ENCODE peak calls at places on chromosomes 2 and 18, in four cellular contexts. B is hepatocyte, K is globus pallidus, M is fibroblast of pulmonary artery. H is an unnamed sample.

GRCh38 chr2:201931475-201931874 is 102.2 kb upstream of the FZD7 start:
- DNase-seq in K (no peak), M (no peak), B (no peak), H (no peak)

GRCh38 chr2:163553601-163554000 is 182.2 kb downstream of the FIGN start:
- DNase-seq in B (no peak), K (no peak), M (peak; percentile 20), H (no peak)

GRCh38 chr18:74092922-74093321 is 54.7 kb downstream of the FBXO15 start:
- DNase-seq in K (no peak), B (no peak), M (no peak), H (no peak)

GRCh38 chr2:102138331-102138730 is 4.2 kb upstream of the IL1R1 start:
- DNase-seq in K (no peak), M (no peak), B (no peak), H (no peak)

GRCh38 chr2:218224206-218224605 is 7.2 kb downstream of the ARPC2 start:
- DNase-seq in B (no peak), M (no peak), K (no peak), H (no peak)

GRCh38 chr2:238157506-238158017 is 1.2 kb upstream of the ERFE start:
- DNase-seq in M (no peak), K (no peak), B (no peak), H (no peak)

GRCh38 chr2:176455865-176456291 is 186.6 kb downstream of the MTX2 start:
- DNase-seq in K (no peak), B (peak; percentile 33), M (peak; percentile 88), H (peak; percentile 71)

GRCh38 chr2:158968396-158969161 is at the start of gene TANC1:
- DNase-seq in M (peak; percentile 92), K (peak; percentile 93), B (peak; percentile 97), H (peak; percentile 94)

GRCh38 chr2:216195565-216195978 is 86.4 kb downstream of the XRCC5 start:
- DNase-seq in B (no peak), K (no peak), M (peak; percentile 80), H (no peak)

GRCh38 chr2:18830962-18831361 is 241.6 kb upstream of the NT5C1B start:
- DNase-seq in M (no peak), B (peak; percentile 26), K (no peak), H (no peak)

GRCh38 chr2:56047136-56047535 is 123.6 kb upstream of the EFEMP1 start:
- DNase-seq in M (no peak), K (no peak), B (no peak), H (no peak)

GRCh38 chr2:201175971-201176570 is 6.9 kb upstream of the CASP10 start:
- DNase-seq in M (no peak), K (no peak), B (no peak), H (no peak)

GRCh38 chr2:172701250-172701649 is 34.4 kb upstream of the RAPGEF4 start:
- DNase-seq in B (no peak), K (no peak), M (peak; percentile 43), H (no peak)

GRCh38 chr2:229387815-229388214 is 116.7 kb upstream of the PID1 start:
- DNase-seq in M (peak; percentile 42), K (peak; percentile 35), B (no peak), H (no peak)

GRCh38 chr18:68428026-68428425 is 286.9 kb downstream of the TMX3 start:
- DNase-seq in M (peak; percentile 59), B (peak; percentile 17), K (no peak), H (no peak)

GRCh38 chr2:100017633-100018032 is 124.8 kb downstream of the AFF3 start:
- DNase-seq in K (no peak), B (no peak), M (peak; percentile 24), H (no peak)

GRCh38 chr2:45390433-45390832 is 220.6 kb downstream of the SRBD1 start:
- DNase-seq in M (no peak), K (no peak), B (no peak), H (no peak)

GRCh38 chr2:151729416-151729811 is 4.9 kb downstream of the NEB start:
- DNase-seq in M (no peak), B (no peak), K (no peak), H (no peak)

GRCh38 chr2:191983186-191983585 is 136.3 kb upstream of the CAVIN2 start:
- DNase-seq in B (no peak), K (no peak), M (no peak), H (no peak)

GRCh38 chr18:39555511-39555910 is 1989.9 kb upstream of the CELF4 start:
- DNase-seq in B (no peak), M (peak; percentile 6), K (no peak), H (no peak)

GRCh38 chr2:51039581-51039980 is 7.6 kb upstream of the NRXN1 start:
- DNase-seq in K (no peak), M (no peak), B (no peak), H (no peak)

GRCh38 chr2:219634951-219635751 is 7.7 kb downstream of the SLC4A3 start:
- DNase-seq in B (no peak), K (no peak), M (no peak), H (no peak)

GRCh38 chr2:43269074-43269572 is 42.7 kb upstream of the ZFP36L2 start:
- DNase-seq in M (peak; percentile 97), B (peak; percentile 74), K (no peak), H (peak; percentile 91)

GRCh38 chr2:20436716-20437470 is 10.0 kb upstream of the RHOB start:
- DNase-seq in K (no peak), M (no peak), B (no peak), H (peak; percentile 4)

GRCh38 chr2:151973013-151973900 is 125.6 kb downstream of the CACNB4 start:
- DNase-seq in M (no peak), K (peak; percentile 77), B (no peak), H (no peak)

GRCh38 chr2:132037527-132038178 is 124.1 kb downstream of the ANKRD30BL start:
- DNase-seq in B (peak; percentile 35), K (no peak), M (no peak), H (no peak)

GRCh38 chr2:216006164-216006663 is 7.1 kb downstream of the MREG start:
- DNase-seq in B (no peak), M (peak; percentile 61), K (no peak), H (peak; percentile 31)

GRCh38 chr2:241659150-241659739 is 21.8 kb downstream of the ATG4B start:
- DNase-seq in M (peak; percentile 87), K (peak; percentile 69), B (peak; percentile 74), H (peak; percentile 59)

GRCh38 chr2:68653538-68653982 is 10.2 kb downstream of the PROKR1 start:
- DNase-seq in B (peak; percentile 17), K (no peak), M (peak; percentile 95), H (no peak)

GRCh38 chr2:75559633-75560021 is 1.1 kb downstream of the EVA1A start:
- DNase-seq in K (no peak), M (no peak), B (no peak), H (no peak)

GRCh38 chr18:63887424-63887823 is at the start of gene SERPINB2:
- DNase-seq in K (no peak), M (peak; percentile 22), B (no peak), H (no peak)

GRCh38 chr2:43133708-43134570 is 92.5 kb downstream of the ZFP36L2 start:
- DNase-seq in B (no peak), M (no peak), K (peak; percentile 75), H (no peak)

GRCh38 chr2:120886967-120887672 is 151.5 kb downstream of the GLI2 start:
- DNase-seq in K (no peak), B (no peak), M (no peak), H (no peak)

GRCh38 chr2:200585730-200586643 is at the start of gene AOX1:
- DNase-seq in B (peak; percentile 73), M (peak; percentile 64), K (peak; percentile 30), H (peak; percentile 74)

GRCh38 chr2:216289470-216289869 is 82.8 kb downstream of the MARCHF4 start:
- DNase-seq in K (no peak), M (no peak), B (peak; percentile 27), H (no peak)

GRCh38 chr2:217491271-217491670 is 511.5 kb downstream of the TNS1 start:
- DNase-seq in M (peak; percentile 4), K (no peak), B (peak; percentile 23), H (no peak)

GRCh38 chr2:32264422-32265149 is at the start of gene NLRC4:
- DNase-seq in K (peak; percentile 50), M (no peak), B (no peak), H (no peak)

GRCh38 chr2:27240406-27240805 is 22.4 kb downstream of the SLC30A3 start:
- DNase-seq in K (no peak), B (no peak), M (no peak), H (no peak)